ENCODE peak calls at places on chromosomes 5 and 9, in eight cellular contexts. E, X, L, Q, K, P, U and H are unnamed samples.

GRCh38 chr9:69171049-69171448 is 3.0 kb upstream of the TJP2 start:
- DNase-seq in E (peak), K (no peak), X (no peak), Q (peak), U (no peak), L (no peak), P (no peak), H (no peak)

GRCh38 chr9:120916573-120916972 is 10.0 kb downstream of the TRAF1 start:
- DNase-seq in E (peak), K (no peak), L (no peak), X (no peak), U (no peak), Q (peak), P (no peak), H (peak)

GRCh38 chr5:106522296-106522695 is 1148.4 kb downstream of the EFNA5 start:
- DNase-seq in X (no peak), U (no peak), P (no peak), K (no peak), Q (no peak), E (no peak), L (no peak), H (peak)

GRCh38 chr9:86732514-86732913 is 214.8 kb downstream of the GAS1 start:
- DNase-seq in Q (peak), X (no peak), K (no peak), P (no peak), L (no peak), U (no peak), E (peak), H (no peak)

GRCh38 chr5:145922059-145922458 is 14.3 kb upstream of the SH3RF2 start:
- DNase-seq in Q (no peak), X (no peak), P (no peak), U (no peak), L (no peak), K (no peak), E (no peak), H (no peak)

GRCh38 chr9:93020785-93021670 is 37.5 kb upstream of the SUSD3 start:
- DNase-seq in K (no peak), X (no peak), P (no peak), U (no peak), Q (no peak), L (no peak), E (no peak), H (no peak)

GRCh38 chr5:72624641-72625236 is 117.5 kb upstream of the ZNF366 start:
- DNase-seq in P (no peak), X (no peak), U (no peak), K (no peak), L (no peak), Q (peak), E (peak), H (peak)

GRCh38 chr9:129328357-129329103 is 150.5 kb upstream of the IER5L start:
- DNase-seq in P (no peak), E (no peak), Q (peak), K (no peak), U (no peak), L (no peak), X (no peak), H (no peak)

GRCh38 chr9:116661037-116661954 is 25.8 kb upstream of the TRIM32 start:
- DNase-seq in L (peak), P (peak), Q (peak), E (peak), X (peak), U (peak), K (peak), H (peak)

GRCh38 chr9:83218411-83219090 is 155.6 kb upstream of the RASEF start:
- DNase-seq in P (no peak), X (no peak), E (no peak), Q (no peak), L (no peak), K (no peak), U (no peak), H (no peak)

GRCh38 chr9:5453673-5454072 is 3.3 kb downstream of the CD274 start:
- DNase-seq in X (no peak), K (no peak), L (no peak), P (no peak), U (no peak), Q (peak), E (no peak), H (peak)

GRCh38 chr9:5450360-5451051 is at the start of gene CD274:
- DNase-seq in X (peak), Q (peak), L (peak), P (peak), E (peak), K (peak), U (peak), H (peak)

GRCh38 chr9:5452286-5452609 is 1.9 kb downstream of the CD274 start:
- DNase-seq in P (no peak), U (no peak), E (no peak), X (no peak), L (no peak), Q (no peak), K (no peak), H (no peak)

GRCh38 chr9:5455181-5455580 is 4.8 kb downstream of the CD274 start:
- DNase-seq in E (peak), Q (peak), K (no peak), U (no peak), P (no peak), L (no peak), X (no peak), H (peak)

DNA sequence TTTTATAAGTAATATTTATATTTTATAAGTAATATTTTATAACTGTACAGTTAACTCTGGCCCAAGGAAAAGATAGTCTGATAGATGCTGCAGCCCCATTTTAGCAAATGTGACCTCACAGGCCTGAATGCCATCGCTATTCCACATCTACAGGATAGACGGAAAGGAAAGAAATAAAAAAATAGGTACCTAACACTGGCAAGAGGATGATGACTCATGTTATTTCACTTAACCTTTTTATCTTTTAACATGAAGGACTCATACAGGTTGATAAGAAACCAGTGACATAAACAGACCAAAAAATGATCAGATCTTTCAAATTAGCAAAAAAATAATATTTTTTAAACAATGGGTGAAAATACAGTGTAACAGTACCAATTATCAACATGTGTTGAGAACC is 2.7 kb downstream of the CD274 start:
- DNase-seq in L (no peak), K (no peak), P (no peak), Q (no peak), X (no peak), U (no peak), E (no peak), H (no peak)
- H3K4me2 ChIP-seq in L (no peak), K (no peak), P (no peak), Q (peak), X (no peak), U (no peak), E (peak), H (no peak)

DNA sequence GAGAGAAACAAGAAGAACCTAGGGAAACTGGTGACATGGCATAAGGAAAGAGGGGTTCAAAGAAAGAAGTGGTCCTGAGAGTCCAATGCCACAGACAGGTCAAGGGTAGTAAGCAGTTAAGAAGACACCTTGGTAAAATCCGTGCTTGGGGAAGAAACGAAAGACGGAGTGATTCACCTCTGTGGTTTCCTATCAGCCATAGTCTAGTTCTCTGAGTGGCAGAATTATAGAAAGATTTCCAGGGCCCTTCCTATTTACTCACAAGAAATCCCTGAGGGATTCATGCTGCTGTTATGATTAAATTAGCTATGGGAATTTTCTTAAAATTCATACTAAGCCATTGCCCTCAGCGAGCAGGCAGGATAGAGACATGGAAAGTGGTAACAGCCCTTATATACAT is 31.7 kb downstream of the IL33 start:
- DNase-seq in U (no peak), E (no peak), K (no peak), P (no peak), L (no peak), X (no peak), Q (peak), H (no peak)
- H3K4me2 ChIP-seq in U (no peak), E (no peak), K (no peak), P (no peak), L (no peak), X (no peak), Q (no peak), H (no peak)

GRCh38 chr9:123150708-123151503 is 117.4 kb downstream of the GPR21 start:
- DNase-seq in U (no peak), X (no peak), K (no peak), E (peak), P (no peak), L (no peak), Q (peak), H (no peak)

GRCh38 chr9:123149067-123149466 is 115.6 kb downstream of the GPR21 start:
- DNase-seq in E (no peak), X (no peak), L (no peak), K (no peak), U (no peak), Q (no peak), P (no peak), H (no peak)
- H3K4me2 ChIP-seq in E (no peak), X (no peak), L (no peak), K (no peak), U (no peak), Q (no peak), P (no peak), H (no peak)

DNA sequence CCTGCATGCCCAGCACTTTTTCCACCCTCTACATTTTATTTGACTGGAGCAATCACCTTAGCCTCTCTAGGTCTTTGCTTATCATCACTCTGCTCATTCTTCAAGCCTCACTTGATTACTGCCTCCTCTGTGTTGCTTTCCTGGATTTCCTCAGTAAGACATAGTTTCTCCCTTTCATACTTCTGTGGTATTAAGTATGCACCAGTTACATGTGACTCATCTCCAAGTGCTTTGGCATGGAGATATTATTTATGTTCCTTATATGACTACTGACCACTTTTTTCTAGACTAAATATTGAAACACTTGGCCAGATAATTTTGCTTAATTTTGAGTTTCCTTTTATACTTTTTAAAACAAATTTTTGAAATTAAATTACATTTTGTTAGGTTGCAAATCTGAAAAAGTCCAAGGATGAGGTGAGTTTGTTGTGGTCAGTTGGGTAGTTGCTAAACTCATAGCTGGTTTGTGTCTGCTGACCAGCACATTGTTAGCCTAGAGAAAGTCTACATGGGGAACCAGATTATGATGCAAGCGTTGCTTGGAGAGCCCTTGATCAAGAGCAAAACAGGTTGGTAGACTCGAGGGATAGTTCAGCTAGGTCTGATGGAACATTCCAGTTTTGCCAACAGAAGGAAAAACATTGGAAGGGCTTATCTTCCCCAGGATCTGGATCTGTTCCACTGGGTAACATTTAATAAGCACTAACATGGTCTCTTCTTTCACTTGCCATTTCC is 140.2 kb downstream of the TMC1 start:
- DNase-seq in K (no peak), P (no peak), E (peak), L (no peak), U (no peak), Q (peak), X (no peak), H (no peak)
- H3K4me2 ChIP-seq in K (no peak), P (no peak), E (no peak), L (no peak), U (no peak), Q (peak), X (no peak), H (no peak)

DNA sequence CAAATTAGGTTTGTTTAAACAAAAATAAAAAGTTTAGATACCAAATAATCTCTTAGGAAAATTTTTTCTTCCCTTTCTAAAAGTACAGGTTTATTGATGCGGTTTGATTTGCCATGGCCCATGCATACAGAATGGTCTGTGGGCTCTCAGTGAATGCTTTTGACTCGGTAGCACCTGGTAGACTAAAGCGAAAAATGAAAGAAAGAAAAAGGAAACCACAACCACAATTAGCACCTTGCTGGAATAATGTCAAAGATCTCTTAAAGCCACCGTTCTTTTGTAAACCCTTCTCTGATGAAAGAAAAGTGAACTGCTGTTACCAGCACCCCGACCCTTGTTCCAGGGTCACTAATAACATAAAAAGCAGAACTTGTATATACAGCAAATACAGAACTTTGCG is 157.9 kb downstream of the NFIB start:
- DNase-seq in E (no peak), P (peak), U (no peak), X (no peak), Q (no peak), L (no peak), K (no peak), H (no peak)
- H3K4me2 ChIP-seq in E (no peak), P (peak), U (no peak), X (no peak), Q (no peak), L (no peak), K (no peak), H (no peak)

GRCh38 chr5:100854594-100854993 is 48.5 kb downstream of the ST8SIA4 start:
- DNase-seq in X (no peak), Q (no peak), L (no peak), K (no peak), P (no peak), U (no peak), E (no peak), H (no peak)

GRCh38 chr5:100853582-100853981 is 49.5 kb downstream of the ST8SIA4 start:
- DNase-seq in K (no peak), E (no peak), X (no peak), P (no peak), U (no peak), Q (no peak), L (no peak), H (no peak)

GRCh38 chr5:100855940-100856339 is 47.1 kb downstream of the ST8SIA4 start:
- DNase-seq in Q (no peak), U (no peak), X (no peak), P (peak), E (no peak), K (no peak), L (no peak), H (no peak)

GRCh38 chr5:100856462-100856861 is 46.6 kb downstream of the ST8SIA4 start:
- DNase-seq in U (no peak), E (no peak), X (no peak), Q (no peak), P (peak), K (no peak), L (no peak), H (no peak)

GRCh38 chr5:100855295-100855694 is 47.8 kb downstream of the ST8SIA4 start:
- DNase-seq in Q (no peak), P (peak), K (no peak), U (no peak), L (no peak), E (no peak), X (no peak), H (no peak)
- H3K4me2 ChIP-seq in Q (no peak), P (peak), K (no peak), U (no peak), L (no peak), E (no peak), X (no peak), H (no peak)

GRCh38 chr5:130963798-130964197 is 201.3 kb downstream of the HINT1 start:
- DNase-seq in X (no peak), U (no peak), E (no peak), K (no peak), P (no peak), L (no peak), Q (no peak), H (no peak)

GRCh38 chr5:130964238-130965192 is 200.5 kb downstream of the HINT1 start:
- DNase-seq in U (no peak), L (no peak), P (no peak), E (no peak), K (no peak), Q (peak), X (no peak), H (no peak)

GRCh38 chr5:130966990-130967389 is 198.1 kb downstream of the HINT1 start:
- DNase-seq in X (no peak), E (no peak), U (no peak), K (no peak), Q (no peak), L (no peak), P (no peak), H (no peak)

GRCh38 chr5:130965342-130965741 is 199.7 kb downstream of the HINT1 start:
- DNase-seq in U (no peak), Q (no peak), X (no peak), P (no peak), E (no peak), K (no peak), L (no peak), H (no peak)
- H3K4me2 ChIP-seq in U (no peak), Q (no peak), X (no peak), P (no peak), E (no peak), K (no peak), L (no peak), H (no peak)